ENCODE peak calls at places on chromosomes 2 and 18, in seven cellular contexts. M, P, K, C, D, V and S are unnamed samples.

GRCh38 chr2:12637754-12638153 is 79.0 kb upstream of the TRIB2 start:
- DNase-seq in D (no peak), C (no peak), V (no peak), M (no peak), K (no peak), P (no peak), S (no peak)

GRCh38 chr2:37472959-37473358 is 128.5 kb downstream of the QPCT start:
- DNase-seq in D (peak), V (no peak), C (no peak), M (no peak), P (peak), K (no peak), S (no peak)

GRCh38 chr2:36507408-36507812 is 90.6 kb downstream of the FEZ2 start:
- DNase-seq in D (peak), V (no peak), K (peak), M (no peak), C (peak), P (peak), S (peak)

GRCh38 chr2:181742908-181743722 is 62.8 kb upstream of the NEUROD1 start:
- DNase-seq in C (peak), D (peak), V (no peak), K (no peak), P (peak), M (no peak), S (peak)

GRCh38 chr2:187658952-187659525 is 104.8 kb upstream of the TFPI start:
- DNase-seq in V (no peak), P (no peak), K (no peak), C (no peak), D (peak), M (no peak), S (no peak)

GRCh38 chr18:6401687-6402086 is 13.0 kb downstream of the L3MBTL4 start:
- DNase-seq in K (no peak), V (no peak), D (no peak), C (no peak), M (no peak), P (no peak), S (no peak)

GRCh38 chr2:196372811-196373664 is 201.7 kb upstream of the STK17B start:
- DNase-seq in K (no peak), V (no peak), M (no peak), D (no peak), C (no peak), P (no peak), S (no peak)

GRCh38 chr2:235378944-235379343 is 114.9 kb upstream of the AGAP1 start:
- DNase-seq in M (no peak), P (no peak), C (no peak), V (no peak), K (no peak), D (no peak), S (peak)

GRCh38 chr2:53535234-53535867 is 232.3 kb upstream of the CHAC2 start:
- DNase-seq in C (no peak), V (no peak), M (no peak), D (no peak), K (no peak), P (no peak), S (no peak)

GRCh38 chr2:229765721-229766120 is 51.4 kb upstream of the DNER start:
- DNase-seq in V (no peak), K (no peak), P (no peak), D (no peak), C (no peak), M (no peak), S (no peak)

GRCh38 chr18:59055345-59056032 is 84.2 kb upstream of the SEC11C start:
- DNase-seq in P (no peak), K (no peak), M (no peak), C (no peak), V (no peak), D (no peak), S (no peak)

GRCh38 chr2:199596549-199596948 is 138.8 kb upstream of the SATB2 start:
- DNase-seq in K (no peak), M (no peak), C (no peak), P (no peak), V (no peak), D (peak), S (peak)

GRCh38 chr2:19158899-19159298 is 199.5 kb downstream of the OSR1 start:
- DNase-seq in V (no peak), K (no peak), P (no peak), D (no peak), M (no peak), C (no peak), S (no peak)

GRCh38 chr2:176960736-176961135 is 251.9 kb upstream of the HNRNPA3 start:
- DNase-seq in C (no peak), V (no peak), K (no peak), P (no peak), D (no peak), M (no peak), S (no peak)

GRCh38 chr2:11348209-11348749 is 3.8 kb upstream of the ROCK2 start:
- DNase-seq in M (no peak), K (no peak), P (no peak), V (no peak), C (no peak), D (no peak), S (no peak)